ENCODE peak calls at places on chromosomes 1 and 21, in five cellular contexts. One of them, this sample, is unnamed.

GRCh38 chr1:50852889-50853288 is 107.2 kb downstream of the FAF1 start:
- DNase-seq in K562: no peak
- DNase-seq in GM12878: no peak
- DNase-seq in SK-N-SH: no peak
- DNase-seq in HepG2: no peak
- DNase-seq in this sample: no peak

GRCh38 chr1:225825078-225825477 is 15.2 kb downstream of the EPHX1 start:
- DNase-seq in K562: peak
- DNase-seq in GM12878: no peak
- DNase-seq in SK-N-SH: no peak
- DNase-seq in HepG2: peak
- DNase-seq in this sample: no peak

GRCh38 chr1:235326719-235327558 is 1.0 kb downstream of the ARID4B start:
- DNase-seq in K562: peak
- DNase-seq in GM12878: peak
- DNase-seq in SK-N-SH: peak
- DNase-seq in HepG2: peak
- DNase-seq in this sample: peak

GRCh38 chr21:30102881-30103280 is 63.7 kb downstream of the CLDN17 start:
- DNase-seq in K562: no peak
- DNase-seq in GM12878: no peak
- DNase-seq in SK-N-SH: no peak
- DNase-seq in HepG2: no peak
- DNase-seq in this sample: peak

GRCh38 chr1:184110253-184111204 is 59.0 kb downstream of the TSEN15 start:
- DNase-seq in K562: no peak
- DNase-seq in GM12878: no peak
- DNase-seq in SK-N-SH: peak
- DNase-seq in HepG2: no peak
- DNase-seq in this sample: no peak

GRCh38 chr1:31593770-31594632 is 17.7 kb downstream of the TINAGL1 start:
- DNase-seq in K562: peak
- DNase-seq in GM12878: peak
- DNase-seq in SK-N-SH: peak
- DNase-seq in HepG2: peak
- DNase-seq in this sample: peak

GRCh38 chr1:8015809-8016165 is 10.3 kb downstream of the ERRFI1 start:
- DNase-seq in K562: no peak
- DNase-seq in GM12878: no peak
- DNase-seq in SK-N-SH: no peak
- DNase-seq in HepG2: no peak
- DNase-seq in this sample: no peak

GRCh38 chr1:89842547-89843278 is 21.9 kb downstream of the LRRC8D start:
- DNase-seq in K562: no peak
- DNase-seq in GM12878: no peak
- DNase-seq in SK-N-SH: peak
- DNase-seq in HepG2: peak
- DNase-seq in this sample: no peak

GRCh38 chr1:172658871-172659453 is at the start of gene FASLG:
- DNase-seq in K562: no peak
- DNase-seq in GM12878: no peak
- DNase-seq in SK-N-SH: no peak
- DNase-seq in HepG2: no peak
- DNase-seq in this sample: no peak

GRCh38 chr1:116966791-116967190 is 34.8 kb upstream of the CD101 start:
- DNase-seq in K562: no peak
- DNase-seq in GM12878: no peak
- DNase-seq in SK-N-SH: no peak
- DNase-seq in HepG2: no peak
- DNase-seq in this sample: no peak

GRCh38 chr1:153957744-153958110 is 685 bp downstream of the CRTC2 start:
- DNase-seq in K562: no peak
- DNase-seq in GM12878: no peak
- DNase-seq in SK-N-SH: no peak
- DNase-seq in HepG2: no peak
- DNase-seq in this sample: no peak

GRCh38 chr21:44349847-44350772 is 3.3 kb upstream of the TRPM2 start:
- DNase-seq in K562: no peak
- DNase-seq in GM12878: no peak
- DNase-seq in SK-N-SH: no peak
- DNase-seq in HepG2: no peak
- DNase-seq in this sample: no peak

GRCh38 chr1:208542309-208542708 is 298.1 kb upstream of the PLXNA2 start:
- DNase-seq in K562: no peak
- DNase-seq in GM12878: no peak
- DNase-seq in SK-N-SH: no peak
- DNase-seq in HepG2: no peak
- DNase-seq in this sample: no peak

GRCh38 chr1:189538271-189538670 is 939.4 kb downstream of the BRINP3 start:
- DNase-seq in K562: no peak
- DNase-seq in GM12878: no peak
- DNase-seq in SK-N-SH: no peak
- DNase-seq in HepG2: no peak
- DNase-seq in this sample: no peak
- TF ChIP-seq GABPA in K562: no peak
- TF ChIP-seq GABPA in GM12878: no peak
- TF ChIP-seq GABPA in SK-N-SH: no peak
- TF ChIP-seq GABPA in HepG2: no peak
- TF ChIP-seq GABPA in this sample: no peak

GRCh38 chr21:42859891-42860230 is 19.5 kb downstream of the WDR4 start:
- DNase-seq in K562: no peak
- DNase-seq in GM12878: no peak
- DNase-seq in SK-N-SH: no peak
- DNase-seq in HepG2: no peak
- DNase-seq in this sample: no peak
- TF ChIP-seq REST in K562: no peak
- TF ChIP-seq REST in GM12878: no peak
- TF ChIP-seq REST in SK-N-SH: no peak
- TF ChIP-seq REST in HepG2: no peak
- TF ChIP-seq REST in this sample: no peak

GRCh38 chr1:19960621-19961020 is 18.8 kb downstream of the PLA2G2A start:
- DNase-seq in K562: no peak
- DNase-seq in GM12878: no peak
- DNase-seq in SK-N-SH: no peak
- DNase-seq in HepG2: no peak
- DNase-seq in this sample: no peak
- TF ChIP-seq GABPA in K562: no peak
- TF ChIP-seq GABPA in GM12878: no peak
- TF ChIP-seq GABPA in SK-N-SH: no peak
- TF ChIP-seq GABPA in HepG2: no peak
- TF ChIP-seq GABPA in this sample: no peak

DNA sequence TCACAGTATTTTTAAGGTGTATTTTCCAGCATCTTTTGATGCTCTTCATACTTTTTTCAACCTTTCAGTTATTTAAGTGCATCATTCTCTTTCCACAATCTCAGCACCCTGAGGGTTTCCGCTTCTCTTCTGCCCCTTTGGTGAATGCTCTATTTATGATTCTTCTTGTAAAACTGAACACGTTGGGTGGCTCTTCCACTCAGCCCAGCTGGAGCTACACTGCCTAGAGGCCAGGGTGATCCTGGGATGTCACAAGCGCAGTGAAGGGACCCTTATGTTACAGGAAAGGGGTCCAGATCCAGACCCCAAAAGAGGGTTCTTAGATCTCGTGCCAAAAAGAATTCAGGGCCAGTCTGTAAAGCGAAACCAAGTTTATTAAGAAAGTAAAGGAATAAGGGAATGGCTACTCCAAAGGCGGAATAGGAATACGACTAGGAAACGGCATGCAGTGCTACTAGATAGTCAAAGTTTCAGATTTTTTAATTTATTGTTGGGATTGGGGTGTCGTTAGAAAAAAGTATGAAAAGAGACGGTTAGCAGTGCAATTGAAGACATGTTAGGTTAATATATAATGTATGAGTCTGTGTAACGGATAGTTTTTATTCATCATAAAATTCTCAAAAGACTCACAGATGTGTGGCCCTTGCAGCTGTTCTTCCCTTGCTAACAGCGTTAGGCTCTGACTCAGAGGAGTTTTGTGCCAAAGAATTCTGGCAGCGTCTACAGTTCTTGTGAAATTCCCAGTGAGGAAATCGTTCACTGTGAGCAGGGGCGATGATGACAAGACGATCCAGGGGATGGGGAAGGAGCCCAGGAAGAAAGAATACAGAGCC is 14.4 kb upstream of the ERVH48-1 start:
- DNase-seq in K562: no peak
- DNase-seq in GM12878: no peak
- DNase-seq in SK-N-SH: no peak
- DNase-seq in HepG2: peak
- DNase-seq in this sample: peak
- TF ChIP-seq REST in K562: no peak
- TF ChIP-seq REST in GM12878: no peak
- TF ChIP-seq REST in SK-N-SH: no peak
- TF ChIP-seq REST in HepG2: no peak
- TF ChIP-seq REST in this sample: no peak

GRCh38 chr1:45677751-45678245 is 8.5 kb downstream of the GPBP1L1 start:
- DNase-seq in K562: no peak
- DNase-seq in GM12878: no peak
- DNase-seq in SK-N-SH: no peak
- DNase-seq in HepG2: no peak
- DNase-seq in this sample: no peak

GRCh38 chr1:45678489-45678888 is 7.8 kb downstream of the GPBP1L1 start:
- DNase-seq in K562: no peak
- DNase-seq in GM12878: no peak
- DNase-seq in SK-N-SH: no peak
- DNase-seq in HepG2: no peak
- DNase-seq in this sample: no peak

GRCh38 chr1:45674478-45674877 is 11.9 kb downstream of the GPBP1L1 start:
- DNase-seq in K562: no peak
- DNase-seq in GM12878: no peak
- DNase-seq in SK-N-SH: no peak
- DNase-seq in HepG2: no peak
- DNase-seq in this sample: no peak

GRCh38 chr1:45669859-45670655 is 16.3 kb downstream of the GPBP1L1 start:
- DNase-seq in K562: no peak
- DNase-seq in GM12878: no peak
- DNase-seq in SK-N-SH: no peak
- DNase-seq in HepG2: no peak
- DNase-seq in this sample: no peak

DNA sequence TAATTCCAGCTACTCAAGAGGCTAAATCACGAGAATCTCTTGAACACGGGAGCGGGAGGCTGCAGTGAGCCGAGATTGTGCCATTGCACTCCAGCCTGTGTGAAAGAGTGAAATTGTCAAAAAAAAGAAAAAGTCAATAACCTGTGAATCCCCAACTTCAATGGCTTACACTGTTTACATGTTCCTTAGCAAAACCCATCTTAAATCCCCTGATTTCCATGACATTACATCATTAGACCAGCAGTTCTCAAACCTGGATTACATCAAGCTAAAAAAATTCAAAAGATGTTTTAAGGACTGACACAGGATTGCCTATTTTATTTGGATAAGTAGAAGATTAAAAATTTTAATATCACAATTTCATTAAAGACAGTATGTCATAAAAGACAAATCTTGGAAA is 12.4 kb downstream of the GPBP1L1 start:
- DNase-seq in K562: no peak
- DNase-seq in GM12878: no peak
- DNase-seq in SK-N-SH: no peak
- DNase-seq in HepG2: no peak
- DNase-seq in this sample: no peak
- TF ChIP-seq GABPA in K562: no peak
- TF ChIP-seq GABPA in GM12878: no peak
- TF ChIP-seq GABPA in SK-N-SH: no peak
- TF ChIP-seq GABPA in HepG2: no peak
- TF ChIP-seq GABPA in this sample: no peak

DNA sequence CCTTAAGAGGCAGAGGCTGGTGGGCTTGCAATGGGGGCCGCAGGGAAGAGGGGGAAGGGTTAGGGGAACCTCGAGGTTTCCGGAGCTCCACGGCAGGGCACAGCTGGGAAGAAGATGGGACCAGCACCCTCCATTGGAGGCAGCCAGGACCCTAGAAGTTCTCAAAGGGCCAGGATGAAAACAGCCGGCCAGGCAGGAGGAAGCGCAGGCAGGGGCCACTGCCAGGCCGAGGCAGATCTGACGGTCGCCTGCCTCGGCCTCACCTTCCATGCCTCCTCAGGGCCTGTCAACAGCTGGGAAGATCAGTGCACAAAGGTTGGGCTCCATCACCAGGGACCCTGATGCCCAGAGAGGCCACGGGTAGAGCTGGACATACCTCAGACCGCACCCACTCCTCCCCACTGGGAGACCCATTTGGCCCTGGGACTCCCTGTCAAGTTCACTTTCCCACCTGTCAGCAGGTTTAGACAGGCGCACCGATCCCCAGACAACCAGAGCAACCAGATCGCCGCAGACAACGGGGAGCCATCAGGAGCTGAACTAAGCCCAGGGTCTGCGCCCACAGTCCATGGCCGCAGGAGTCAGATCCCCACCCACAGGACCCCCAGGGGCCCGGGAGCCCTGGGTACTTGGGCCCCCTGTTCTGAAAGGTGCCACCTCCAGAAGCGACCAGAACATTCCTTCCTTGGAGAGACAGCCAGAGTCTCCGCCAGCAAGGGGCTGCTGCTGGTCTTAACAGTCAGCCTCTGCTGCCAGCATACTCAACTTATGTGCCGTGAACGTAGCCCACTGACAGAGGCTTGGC is 2.2 kb downstream of the SLC19A1 start:
- DNase-seq in K562: no peak
- DNase-seq in GM12878: no peak
- DNase-seq in SK-N-SH: no peak
- DNase-seq in HepG2: no peak
- DNase-seq in this sample: no peak
- TF ChIP-seq REST in K562: no peak
- TF ChIP-seq REST in GM12878: no peak
- TF ChIP-seq REST in SK-N-SH: no peak
- TF ChIP-seq REST in HepG2: no peak
- TF ChIP-seq REST in this sample: no peak

GRCh38 chr1:115283249-115283648 is 54.8 kb downstream of the NGF start:
- DNase-seq in K562: no peak
- DNase-seq in GM12878: no peak
- DNase-seq in SK-N-SH: no peak
- DNase-seq in HepG2: no peak
- DNase-seq in this sample: no peak

GRCh38 chr1:115283681-115284146 is 54.3 kb downstream of the NGF start:
- DNase-seq in K562: no peak
- DNase-seq in GM12878: no peak
- DNase-seq in SK-N-SH: no peak
- DNase-seq in HepG2: no peak
- DNase-seq in this sample: no peak

GRCh38 chr1:115284209-115284608 is 53.8 kb downstream of the NGF start:
- DNase-seq in K562: no peak
- DNase-seq in GM12878: no peak
- DNase-seq in SK-N-SH: no peak
- DNase-seq in HepG2: no peak
- DNase-seq in this sample: no peak

GRCh38 chr1:115281143-115281542 is 56.9 kb downstream of the NGF start:
- DNase-seq in K562: no peak
- DNase-seq in GM12878: no peak
- DNase-seq in SK-N-SH: peak
- DNase-seq in HepG2: no peak
- DNase-seq in this sample: no peak

GRCh38 chr1:115282825-115283224 is 55.2 kb downstream of the NGF start:
- DNase-seq in K562: no peak
- DNase-seq in GM12878: no peak
- DNase-seq in SK-N-SH: no peak
- DNase-seq in HepG2: no peak
- DNase-seq in this sample: no peak
- TF ChIP-seq GABPA in K562: no peak
- TF ChIP-seq GABPA in GM12878: no peak
- TF ChIP-seq GABPA in SK-N-SH: no peak
- TF ChIP-seq GABPA in HepG2: no peak
- TF ChIP-seq GABPA in this sample: no peak